ENCODE peak calls at places on chromosomes 16 and 17, in five cellular contexts. C, Q, Z, B and D are unnamed samples.

GRCh38 chr17:6496636-6497441 is 52.6 kb downstream of the PIMREG start:
- DNase-seq in B (no peak), Z (no peak), C (no peak), Q (peak; percentile 53), D (no peak)

GRCh38 chr17:5097101-5097834 is 14.4 kb downstream of the ZNF232 start:
- DNase-seq in C (no peak), B (no peak), Q (no peak), Z (peak; percentile 85), D (peak; percentile 79)

GRCh38 chr17:59427996-59428395 is 96.5 kb downstream of the YPEL2 start:
- DNase-seq in Q (no peak), C (no peak), Z (no peak), B (peak; percentile 64), D (no peak)

GRCh38 chr16:5442054-5442453 is 344.5 kb upstream of the EEF2KMT start:
- DNase-seq in C (no peak), Z (no peak), Q (no peak), B (no peak), D (no peak)

GRCh38 chr16:85867189-85867588 is 31.8 kb upstream of the IRF8 start:
- DNase-seq in Z (no peak), C (no peak), B (no peak), Q (no peak), D (no peak)

GRCh38 chr16:84065536-84066132 is 23.0 kb upstream of the SLC38A8 start:
- DNase-seq in B (peak; percentile 68), C (no peak), Q (no peak), Z (peak; percentile 54), D (no peak)

GRCh38 chr17:31508310-31509094 is 117.0 kb downstream of the RAB11FIP4 start:
- DNase-seq in C (peak; percentile 47), Q (no peak), B (no peak), Z (no peak), D (peak; percentile 43)

GRCh38 chr16:66588981-66589713 is 9.9 kb downstream of the CMTM2 start:
- DNase-seq in Z (peak; percentile 57), B (peak; percentile 42), C (peak; percentile 48), Q (no peak), D (peak; percentile 79)

GRCh38 chr17:35740216-35740615 is 8.8 kb downstream of the RASL10B start:
- DNase-seq in C (no peak), Z (no peak), Q (no peak), B (no peak), D (no peak)

GRCh38 chr17:65532491-65532890 is 29.0 kb downstream of the AXIN2 start:
- DNase-seq in C (no peak), Z (no peak), Q (no peak), B (no peak), D (no peak)

GRCh38 chr17:63573634-63574033 is 23.4 kb downstream of the DCAF7 start:
- DNase-seq in Q (no peak), C (no peak), B (peak; percentile 5), Z (no peak), D (no peak)